ENCODE peak calls at places on chromosomes 7 and 10, in nine cellular contexts. One of them, this sample, is unnamed.

GRCh38 chr7:99499356-99499712 is 747 bp downstream of the ZNF394 start:
- DNase-seq in T-cell: no peak
- DNase-seq in tibial artery: no peak
- DNase-seq in KBM-7: peak
- DNase-seq in AG09309: no peak
- DNase-seq in stimulated activated naive CD4-positive, alpha-beta T cell: peak
- DNase-seq in T1000: no peak
- DNase-seq in aorta: no peak
- DNase-seq in HCEC 1CT: peak
- DNase-seq in this sample: no peak

GRCh38 chr7:155677688-155678087 is 33.2 kb downstream of the RBM33 start:
- DNase-seq in AG09309: no peak
- DNase-seq in T1000: no peak
- DNase-seq in tibial artery: no peak
- DNase-seq in T-cell: no peak
- DNase-seq in KBM-7: no peak
- DNase-seq in HCEC 1CT: no peak
- DNase-seq in aorta: no peak
- DNase-seq in stimulated activated naive CD4-positive, alpha-beta T cell: no peak
- DNase-seq in this sample: no peak

GRCh38 chr10:122461729-122462532 is 578 bp downstream of the HTRA1 start:
- DNase-seq in aorta: peak
- DNase-seq in AG09309: no peak
- DNase-seq in KBM-7: no peak
- DNase-seq in T1000: peak
- DNase-seq in HCEC 1CT: no peak
- DNase-seq in stimulated activated naive CD4-positive, alpha-beta T cell: peak
- DNase-seq in T-cell: no peak
- DNase-seq in tibial artery: no peak
- DNase-seq in this sample: peak

GRCh38 chr10:99431190-99431549 is 746 bp upstream of the GOT1 start:
- DNase-seq in T-cell: no peak
- DNase-seq in T1000: no peak
- DNase-seq in HCEC 1CT: peak
- DNase-seq in aorta: peak
- DNase-seq in stimulated activated naive CD4-positive, alpha-beta T cell: no peak
- DNase-seq in KBM-7: peak
- DNase-seq in AG09309: no peak
- DNase-seq in tibial artery: peak
- DNase-seq in this sample: no peak

GRCh38 chr10:72080042-72081035 is 8.0 kb downstream of the SPOCK2 start:
- DNase-seq in T1000: no peak
- DNase-seq in KBM-7: no peak
- DNase-seq in T-cell: no peak
- DNase-seq in stimulated activated naive CD4-positive, alpha-beta T cell: no peak
- DNase-seq in aorta: no peak
- DNase-seq in HCEC 1CT: no peak
- DNase-seq in AG09309: no peak
- DNase-seq in tibial artery: no peak
- DNase-seq in this sample: no peak

GRCh38 chr7:87028636-87029035 is 30.8 kb downstream of the ELAPOR2 start:
- DNase-seq in stimulated activated naive CD4-positive, alpha-beta T cell: no peak
- DNase-seq in AG09309: no peak
- DNase-seq in HCEC 1CT: no peak
- DNase-seq in tibial artery: no peak
- DNase-seq in aorta: no peak
- DNase-seq in T-cell: no peak
- DNase-seq in T1000: no peak
- DNase-seq in KBM-7: no peak
- DNase-seq in this sample: no peak

GRCh38 chr10:56823849-56824248 is 462.8 kb upstream of the ZWINT start:
- DNase-seq in T-cell: no peak
- DNase-seq in HCEC 1CT: no peak
- DNase-seq in KBM-7: peak
- DNase-seq in aorta: no peak
- DNase-seq in T1000: peak
- DNase-seq in stimulated activated naive CD4-positive, alpha-beta T cell: no peak
- DNase-seq in tibial artery: no peak
- DNase-seq in AG09309: no peak
- DNase-seq in this sample: peak

GRCh38 chr7:90246184-90246583 is 1.2 kb downstream of the CFAP69 start:
- DNase-seq in stimulated activated naive CD4-positive, alpha-beta T cell: no peak
- DNase-seq in T1000: no peak
- DNase-seq in HCEC 1CT: peak
- DNase-seq in aorta: no peak
- DNase-seq in T-cell: no peak
- DNase-seq in tibial artery: no peak
- DNase-seq in KBM-7: no peak
- DNase-seq in AG09309: no peak
- DNase-seq in this sample: no peak

GRCh38 chr10:48519731-48520506 is 85.0 kb downstream of the ARHGAP22 start:
- DNase-seq in aorta: no peak
- DNase-seq in stimulated activated naive CD4-positive, alpha-beta T cell: no peak
- DNase-seq in HCEC 1CT: no peak
- DNase-seq in KBM-7: peak
- DNase-seq in tibial artery: no peak
- DNase-seq in T1000: no peak
- DNase-seq in T-cell: no peak
- DNase-seq in AG09309: no peak
- DNase-seq in this sample: no peak

GRCh38 chr7:149494738-149495368 is 2.8 kb downstream of the ZNF746 start:
- DNase-seq in T-cell: no peak
- DNase-seq in HCEC 1CT: peak
- DNase-seq in tibial artery: no peak
- DNase-seq in AG09309: peak
- DNase-seq in stimulated activated naive CD4-positive, alpha-beta T cell: no peak
- DNase-seq in T1000: no peak
- DNase-seq in KBM-7: peak
- DNase-seq in aorta: peak
- DNase-seq in this sample: no peak

GRCh38 chr10:113476191-113476590 is 76.7 kb upstream of the HABP2 start:
- DNase-seq in HCEC 1CT: no peak
- DNase-seq in KBM-7: no peak
- DNase-seq in tibial artery: peak
- DNase-seq in T-cell: no peak
- DNase-seq in T1000: no peak
- DNase-seq in stimulated activated naive CD4-positive, alpha-beta T cell: no peak
- DNase-seq in aorta: no peak
- DNase-seq in AG09309: no peak
- DNase-seq in this sample: no peak

GRCh38 chr7:113086431-113086888 is at the start of gene GPR85:
- DNase-seq in T1000: no peak
- DNase-seq in aorta: peak
- DNase-seq in AG09309: no peak
- DNase-seq in stimulated activated naive CD4-positive, alpha-beta T cell: no peak
- DNase-seq in T-cell: peak
- DNase-seq in KBM-7: peak
- DNase-seq in tibial artery: peak
- DNase-seq in HCEC 1CT: peak
- DNase-seq in this sample: peak

GRCh38 chr10:8392216-8392615 is 337.7 kb downstream of the GATA3 start:
- DNase-seq in T-cell: no peak
- DNase-seq in HCEC 1CT: peak
- DNase-seq in AG09309: peak
- DNase-seq in T1000: peak
- DNase-seq in aorta: no peak
- DNase-seq in KBM-7: no peak
- DNase-seq in stimulated activated naive CD4-positive, alpha-beta T cell: no peak
- DNase-seq in tibial artery: no peak
- DNase-seq in this sample: no peak

GRCh38 chr10:75926763-75927162 is 495.3 kb downstream of the LRMDA start:
- DNase-seq in stimulated activated naive CD4-positive, alpha-beta T cell: no peak
- DNase-seq in tibial artery: no peak
- DNase-seq in T1000: no peak
- DNase-seq in KBM-7: no peak
- DNase-seq in T-cell: no peak
- DNase-seq in AG09309: no peak
- DNase-seq in aorta: peak
- DNase-seq in HCEC 1CT: no peak
- DNase-seq in this sample: no peak

GRCh38 chr10:34821587-34822585 is 6.8 kb upstream of the PARD3 start:
- DNase-seq in T1000: no peak
- DNase-seq in HCEC 1CT: peak
- DNase-seq in stimulated activated naive CD4-positive, alpha-beta T cell: no peak
- DNase-seq in T-cell: no peak
- DNase-seq in KBM-7: no peak
- DNase-seq in tibial artery: no peak
- DNase-seq in aorta: no peak
- DNase-seq in AG09309: no peak
- DNase-seq in this sample: no peak

GRCh38 chr10:101645659-101646058 is 49.3 kb downstream of the FBXW4 start:
- DNase-seq in stimulated activated naive CD4-positive, alpha-beta T cell: no peak
- DNase-seq in tibial artery: no peak
- DNase-seq in T-cell: no peak
- DNase-seq in T1000: no peak
- DNase-seq in HCEC 1CT: no peak
- DNase-seq in AG09309: no peak
- DNase-seq in KBM-7: no peak
- DNase-seq in aorta: no peak
- DNase-seq in this sample: no peak

This sample was measured in NCI-H1092 treated with DMSO at 0.1 percent for 48 hours.